ENCODE peak calls at places on chromosomes 2 and 18, in four cellular contexts. P is gastrocnemius medialis, I is A549, O is heart left ventricle. H is an unnamed sample.

GRCh38 chr2:84649487-84650142 is 133.3 kb downstream of the DNAH6 start:
- ATAC-seq in O (peak; percentile 91), I (no peak), P (peak; percentile 64), H (no peak)

GRCh38 chr18:74139888-74140287 is 7.7 kb downstream of the FBXO15 start:
- ATAC-seq in O (no peak), P (no peak), I (no peak), H (no peak)

GRCh38 chr2:190501702-190502407 is 32.7 kb downstream of the NEMP2 start:
- ATAC-seq in O (no peak), P (no peak), I (no peak), H (no peak)

GRCh38 chr2:235614900-235615712 is 121.3 kb downstream of the AGAP1 start:
- ATAC-seq in I (no peak), P (peak; percentile 71), O (peak; percentile 84), H (peak; percentile 95)

GRCh38 chr2:168687314-168687713 is 115.1 kb upstream of the NOSTRIN start:
- ATAC-seq in O (no peak), P (peak; percentile 54), I (no peak), H (no peak)

GRCh38 chr2:174681099-174681982 is 82.9 kb downstream of the CHRNA1 start:
- ATAC-seq in P (peak; percentile 55), I (peak; percentile 70), O (peak; percentile 18), H (no peak)

GRCh38 chr18:38931754-38932050 is 1366.1 kb upstream of the CELF4 start:
- ATAC-seq in O (no peak), P (no peak), I (no peak), H (no peak)

GRCh38 chr2:8586397-8587051 is 95.3 kb upstream of the ID2 start:
- ATAC-seq in O (no peak), I (no peak), P (no peak), H (no peak)

GRCh38 chr2:99256677-99257076 is 1.2 kb upstream of the LYG2 start:
- ATAC-seq in I (no peak), O (no peak), P (no peak), H (no peak)

GRCh38 chr18:36688020-36688965 is 140.5 kb downstream of the TPGS2 start:
- ATAC-seq in P (peak; percentile 80), O (no peak), I (peak; percentile 72), H (no peak)

GRCh38 chr2:230784840-230785239 is 72.2 kb downstream of the CAB39 start:
- ATAC-seq in P (no peak), I (no peak), O (peak; percentile 68), H (no peak)

GRCh38 chr2:199955007-199955338 is 318 bp downstream of the TYW5 start:
- ATAC-seq in O (peak; percentile 14), P (peak; percentile 63), I (peak; percentile 85), H (peak; percentile 38)

GRCh38 chr18:23133860-23134779 is 1.2 kb upstream of the CABLES1 start:
- ATAC-seq in I (peak; percentile 71), O (no peak), P (no peak), H (no peak)
- TF ChIP-seq POLR2A in I (no peak), O (no peak), P (no peak), H (no peak)

GRCh38 chr18:26702023-26702422 is 153.7 kb upstream of the KCTD1 start:
- ATAC-seq in O (no peak), P (no peak), I (no peak), H (no peak)

GRCh38 chr18:26700728-26701127 is 152.4 kb upstream of the KCTD1 start:
- ATAC-seq in P (no peak), O (peak; percentile 65), I (no peak), H (no peak)

GRCh38 chr18:26700201-26700600 is 151.8 kb upstream of the KCTD1 start:
- ATAC-seq in O (no peak), I (no peak), P (no peak), H (no peak)

GRCh38 chr18:26696318-26696717 is 148.0 kb upstream of the KCTD1 start:
- ATAC-seq in O (no peak), I (no peak), P (no peak), H (no peak)

DNA sequence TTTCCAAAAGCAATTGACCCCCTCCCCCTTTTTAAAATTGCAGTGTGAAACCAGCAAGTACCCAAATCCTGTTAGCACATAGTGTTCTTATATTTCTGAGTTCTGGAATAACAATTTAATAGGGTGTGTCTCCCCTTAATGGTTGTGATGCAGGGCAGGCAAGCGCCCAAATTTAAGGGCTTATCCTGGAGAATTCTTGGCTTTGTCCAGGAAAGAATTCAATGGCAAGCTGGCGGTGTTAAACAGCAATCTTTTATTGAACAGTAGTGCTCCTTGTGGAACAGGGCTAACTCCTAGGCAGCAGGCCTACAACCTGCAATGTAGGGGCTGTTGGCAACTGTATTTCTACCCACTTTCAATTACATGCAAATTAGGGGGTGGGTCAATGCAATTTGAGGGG is 148.8 kb upstream of the KCTD1 start:
- ATAC-seq in O (peak; percentile 20), P (no peak), I (no peak), H (no peak)
- TF ChIP-seq POLR2A in O (no peak), P (no peak), I (no peak), H (no peak)

DNA sequence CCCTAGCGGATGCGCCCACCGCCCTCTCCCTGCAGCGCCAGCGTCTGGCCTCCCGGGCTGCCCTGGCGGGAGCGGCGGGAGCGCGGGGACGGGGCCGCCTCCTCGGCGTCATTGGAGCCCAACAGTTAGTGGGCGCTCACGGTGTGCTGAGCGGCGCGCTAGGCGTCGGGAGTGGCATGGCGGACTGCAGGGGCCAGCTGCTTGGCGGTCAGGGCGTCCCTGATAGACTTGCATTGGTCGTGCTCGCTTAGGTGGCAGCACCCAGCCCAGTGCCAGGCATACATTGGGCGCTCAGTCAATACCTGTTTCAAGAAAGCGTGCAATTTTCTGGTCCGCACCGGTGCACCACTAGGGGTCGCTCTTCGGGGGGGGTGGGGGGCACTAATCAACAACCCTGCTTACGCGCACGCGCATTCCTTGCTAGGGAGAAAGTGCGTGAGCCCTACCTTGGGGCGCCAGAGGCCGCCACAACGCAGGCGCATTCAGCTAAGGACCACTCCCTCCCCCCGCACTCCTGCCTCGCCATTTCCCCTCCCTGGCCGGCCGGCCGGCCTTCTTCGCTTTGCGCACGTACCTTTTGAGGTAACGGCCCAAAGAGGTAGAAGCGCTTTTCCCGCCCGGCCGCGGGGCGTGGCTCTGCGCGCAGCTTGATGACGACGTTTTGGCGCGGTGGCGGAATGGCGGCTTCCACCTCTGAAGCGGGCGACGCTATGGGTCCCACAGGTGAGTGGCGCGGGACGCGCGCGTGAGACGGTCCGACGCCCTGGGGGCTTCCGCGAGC is 411 bp upstream of the MZT2A start:
- ATAC-seq in P (peak; percentile 91), O (peak; percentile 88), I (peak; percentile 89), H (peak; percentile 92)
- TF ChIP-seq POLR2A in P (peak; percentile 33), O (no peak), I (peak; percentile 55), H (no peak)

GRCh38 chr18:32091724-32092421 is at the start of gene RNF138:
- ATAC-seq in P (peak; percentile 74), I (peak; percentile 85), O (peak; percentile 57), H (peak; percentile 80)
- TF ChIP-seq POLR2A in P (peak; percentile 69), I (peak; percentile 48), O (no peak), H (peak; percentile 70)

GRCh38 chr2:215848679-215849078 is 164.7 kb downstream of the MREG start:
- ATAC-seq in O (no peak), P (no peak), I (no peak), H (no peak)
- TF ChIP-seq POLR2A in O (no peak), P (no peak), I (no peak), H (no peak)

DNA sequence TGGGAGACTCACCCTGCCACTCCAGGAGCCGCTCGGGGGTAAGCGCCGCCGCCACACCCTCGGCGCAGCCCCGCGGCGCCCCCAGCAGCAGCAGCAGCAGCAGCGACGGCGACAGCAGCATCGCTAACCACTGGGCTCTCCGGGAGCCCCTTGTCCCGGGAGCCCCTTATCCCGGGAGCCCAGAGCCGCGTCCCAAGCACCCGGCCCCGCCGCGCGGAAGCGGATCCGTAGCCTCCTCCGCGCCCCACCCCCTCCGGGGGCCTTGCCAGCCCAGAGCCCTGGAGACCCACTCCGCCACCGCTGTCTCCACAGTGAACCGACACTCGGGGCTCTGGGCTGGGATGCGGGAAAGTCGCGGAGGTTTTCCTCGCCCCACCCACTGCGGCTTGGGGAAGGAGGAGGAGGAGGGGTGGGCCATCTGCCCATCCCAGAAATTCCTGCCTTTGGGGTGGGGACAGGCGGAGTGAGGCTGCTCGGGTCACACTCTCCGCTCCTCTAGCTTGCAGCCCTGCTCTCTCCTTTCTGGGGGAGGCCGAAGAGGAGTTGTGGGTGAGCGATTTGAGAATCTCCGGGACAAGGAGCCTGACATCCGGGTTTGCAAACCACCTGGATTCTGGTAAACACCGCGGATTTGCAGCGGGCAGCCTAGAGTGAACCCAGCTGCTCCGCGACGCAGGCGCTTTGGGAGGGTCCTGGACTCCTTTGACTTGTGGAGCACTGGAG is at the start of gene PLA2R1:
- ATAC-seq in O (peak; percentile 39), P (peak; percentile 66), I (peak; percentile 88), H (peak; percentile 79)
- TF ChIP-seq POLR2A in O (no peak), P (no peak), I (peak; percentile 39), H (no peak)

GRCh38 chr2:177983183-177983788 is 89.3 kb downstream of the PDE11A start:
- ATAC-seq in P (peak; percentile 70), I (peak; percentile 92), O (no peak), H (no peak)
- TF ChIP-seq POLR2A in P (no peak), I (no peak), O (no peak), H (no peak)

H was measured in gastroesophageal sphincter.